ENCODE peak calls at places on chromosomes 12 and 14, in five cellular contexts. S is HCT116, Q is endothelial cell of umbilical vein, V is HepG2, A is GM12878. M is an unnamed sample.

GRCh38 chr14:24327303-24327702 is 7.6 kb downstream of the ADCY4 start:
- DNase-seq in V (no peak), A (no peak), S (no peak), Q (no peak), M (no peak)

GRCh38 chr14:100399052-100399849 is 76.1 kb downstream of the SLC25A47 start:
- DNase-seq in V (no peak), S (no peak), Q (no peak), A (no peak), M (no peak)

GRCh38 chr12:65655074-65655493 is 169.2 kb upstream of the HMGA2 start:
- DNase-seq in V (no peak), A (no peak), Q (peak; percentile 59), S (no peak), M (no peak)

GRCh38 chr12:127383281-127383680 is 883.7 kb upstream of the TMEM132C start:
- DNase-seq in A (no peak), V (no peak), Q (no peak), S (no peak), M (no peak)

GRCh38 chr12:16393126-16393525 is 45.7 kb downstream of the MGST1 start:
- DNase-seq in V (no peak), A (no peak), S (no peak), Q (no peak), M (no peak)

GRCh38 chr14:102415671-102416070 is 52.9 kb downstream of the TECPR2 start:
- DNase-seq in A (no peak), V (no peak), Q (no peak), S (no peak), M (no peak)

GRCh38 chr14:68694516-68695235 is 98.2 kb downstream of the ZFP36L1 start:
- DNase-seq in Q (peak; percentile 30), S (no peak), A (no peak), V (no peak), M (no peak)

GRCh38 chr12:94247256-94247655 is 98.9 kb downstream of the PLXNC1 start:
- DNase-seq in V (no peak), A (no peak), S (no peak), Q (no peak), M (no peak)

GRCh38 chr12:130925616-130926015 is 28.1 kb upstream of the ADGRD1 start:
- DNase-seq in A (no peak), V (no peak), S (no peak), Q (no peak), M (no peak)

GRCh38 chr14:59997496-59997895 is 77.6 kb downstream of the LRRC9 start:
- DNase-seq in A (no peak), S (no peak), Q (no peak), V (no peak), M (peak; percentile 94)

GRCh38 chr14:23175823-23176222 is 7.6 kb downstream of the SLC7A8 start:
- DNase-seq in Q (peak; percentile 86), V (no peak), S (no peak), A (no peak), M (no peak)

GRCh38 chr12:109863961-109864712 is 16.2 kb downstream of the GLTP start:
- DNase-seq in S (no peak), Q (no peak), V (peak; percentile 97), A (no peak), M (no peak)

GRCh38 chr14:93207468-93208308 is 632 bp downstream of the UBR7 start:
- DNase-seq in A (no peak), V (no peak), S (no peak), Q (peak; percentile 68), M (no peak)

GRCh38 chr12:91434081-91434480 is 251.5 kb upstream of the DCN start:
- DNase-seq in Q (no peak), V (no peak), S (no peak), A (no peak), M (no peak)

GRCh38 chr12:55729592-55730446 is 1.0 kb upstream of the CD63 start:
- DNase-seq in V (peak; percentile 73), S (peak; percentile 68), A (no peak), Q (peak; percentile 88), M (no peak)

GRCh38 chr14:82725188-82725587 is 1191.5 kb upstream of the SEL1L start:
- DNase-seq in Q (no peak), S (no peak), V (no peak), A (no peak), M (no peak)

GRCh38 chr12:69613351-69613750 is 2.6 kb upstream of the LRRC10 start:
- DNase-seq in Q (no peak), S (no peak), V (no peak), A (no peak), M (no peak)

GRCh38 chr12:132740313-132740646 is 21.4 kb downstream of the ANKLE2 start:
- DNase-seq in A (no peak), S (no peak), Q (no peak), V (no peak), M (no peak)
- H3K36me3 ChIP-seq in A (peaks cover 47% of the 10 kb centered on the region), S (peaks cover 67% of the 10 kb centered on the region), Q (peaks cover 33% of the 10 kb centered on the region), V (peaks cover 80% of the 10 kb centered on the region), M (peaks cover 92% of the 10 kb centered on the region)

GRCh38 chr12:48996794-48997718 is 2.1 kb downstream of the DDN start:
- DNase-seq in Q (peak; percentile 67), V (peak; percentile 65), S (no peak), A (no peak), M (no peak)

GRCh38 chr12:49000346-49000745 is 1.2 kb upstream of the DDN start:
- DNase-seq in V (no peak), S (no peak), Q (no peak), A (no peak), M (no peak)

GRCh38 chr12:48999371-49000131 is at the start of gene DDN:
- DNase-seq in V (no peak), Q (no peak), S (peak; percentile 45), A (no peak), M (no peak)

GRCh38 chr12:48998497-48999353 is 450 bp downstream of the DDN start:
- DNase-seq in Q (no peak), V (no peak), S (no peak), A (no peak), M (no peak)

DNA sequence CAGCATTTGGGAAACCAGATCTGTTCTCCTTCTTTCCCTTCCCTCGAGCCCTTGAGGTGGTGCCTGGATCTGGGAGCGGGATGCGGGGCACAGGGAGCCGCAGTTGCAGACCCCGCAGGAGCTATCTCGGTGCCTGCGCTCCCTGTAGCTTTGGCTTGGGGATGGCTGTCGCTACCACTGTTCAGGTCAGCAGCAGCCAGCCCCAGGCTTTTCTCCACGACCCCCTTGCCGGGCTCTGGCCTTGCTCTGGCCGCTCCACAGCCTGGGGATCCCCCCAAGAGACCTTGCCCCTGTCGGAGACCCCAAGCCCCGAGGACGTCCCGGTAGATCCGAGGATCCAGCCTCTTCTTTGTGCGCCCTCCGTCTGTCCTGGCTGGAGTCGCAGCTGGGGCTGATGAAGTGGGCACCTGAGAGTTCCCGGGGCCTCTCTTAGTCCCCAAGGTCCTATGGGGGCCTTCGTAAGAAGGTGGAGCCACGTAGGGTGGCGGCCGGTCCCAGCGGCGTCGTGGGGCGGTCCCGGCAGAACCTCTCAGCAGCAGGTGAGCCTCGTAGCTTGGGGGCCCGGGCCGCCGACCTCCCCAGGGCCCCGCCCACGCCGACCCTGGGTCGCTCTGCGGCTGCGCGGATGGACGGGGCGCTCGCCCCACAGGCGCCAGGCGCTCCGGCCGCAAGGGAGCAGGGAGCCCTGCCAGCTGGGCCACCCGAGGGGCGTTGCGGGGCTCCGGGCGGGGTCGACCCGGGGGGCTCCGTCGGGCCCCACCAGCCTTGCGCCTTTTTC is 1.3 kb downstream of the DDN start:
- DNase-seq in Q (no peak), S (no peak), A (no peak), V (no peak), M (no peak)
- TF ChIP-seq EZH2 in Q (peak; percentile 63), S (no peak), A (no peak), V (no peak), M (no peak)

GRCh38 chr12:4276524-4277204 is 3.1 kb downstream of the CCND2 start:
- DNase-seq in Q (peak; percentile 87), S (peak; percentile 67), V (peak; percentile 85), A (peak; percentile 78), M (peak; percentile 73)

GRCh38 chr12:4277856-4278581 is 4.5 kb downstream of the CCND2 start:
- DNase-seq in Q (no peak), A (no peak), S (no peak), V (no peak), M (no peak)

GRCh38 chr12:4279120-4279690 is 5.6 kb downstream of the CCND2 start:
- DNase-seq in S (no peak), V (no peak), Q (no peak), A (no peak), M (no peak)

GRCh38 chr12:4277205-4277543 is 3.6 kb downstream of the CCND2 start:
- DNase-seq in S (no peak), V (no peak), Q (no peak), A (no peak), M (no peak)

DNA sequence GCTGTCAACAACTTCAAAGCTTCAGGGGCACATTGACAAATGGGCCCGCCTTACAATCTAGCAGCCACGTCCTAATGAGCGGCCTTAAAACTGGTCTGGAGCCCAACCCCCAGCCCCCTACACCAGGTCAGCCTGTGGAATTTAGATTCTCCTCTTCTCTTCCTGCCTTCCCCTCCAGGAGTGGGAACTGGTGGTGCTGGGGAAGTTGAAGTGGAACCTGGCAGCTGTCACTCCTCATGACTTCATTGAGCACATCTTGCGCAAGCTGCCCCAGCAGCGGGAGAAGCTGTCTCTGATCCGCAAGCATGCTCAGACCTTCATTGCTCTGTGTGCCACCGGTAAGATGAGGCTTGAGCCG is 5.0 kb downstream of the CCND2 start:
- DNase-seq in V (no peak), Q (no peak), S (no peak), A (no peak), M (no peak)
- H3K36me3 ChIP-seq in V (no peaks in the 10 kb centered on the region), Q (no peaks in the 10 kb centered on the region), S (no peaks in the 10 kb centered on the region), A (peaks cover 40% of the 10 kb centered on the region), M (peaks cover 75% of the 10 kb centered on the region)

GRCh38 chr12:26125451-26126339 is 858 bp upstream of the BHLHE41 start:
- DNase-seq in V (peak; percentile 36), Q (peak; percentile 53), A (no peak), S (peak; percentile 69), M (no peak)

GRCh38 chr12:26124491-26125450 is at the start of gene BHLHE41:
- DNase-seq in A (no peak), S (no peak), Q (peak; percentile 23), V (no peak), M (no peak)

GRCh38 chr12:26128180-26128579 is 3.3 kb upstream of the BHLHE41 start:
- DNase-seq in S (no peak), V (no peak), Q (no peak), A (no peak), M (no peak)

GRCh38 chr12:26127404-26127803 is 2.6 kb upstream of the BHLHE41 start:
- DNase-seq in Q (no peak), S (no peak), A (no peak), V (no peak), M (no peak)

DNA sequence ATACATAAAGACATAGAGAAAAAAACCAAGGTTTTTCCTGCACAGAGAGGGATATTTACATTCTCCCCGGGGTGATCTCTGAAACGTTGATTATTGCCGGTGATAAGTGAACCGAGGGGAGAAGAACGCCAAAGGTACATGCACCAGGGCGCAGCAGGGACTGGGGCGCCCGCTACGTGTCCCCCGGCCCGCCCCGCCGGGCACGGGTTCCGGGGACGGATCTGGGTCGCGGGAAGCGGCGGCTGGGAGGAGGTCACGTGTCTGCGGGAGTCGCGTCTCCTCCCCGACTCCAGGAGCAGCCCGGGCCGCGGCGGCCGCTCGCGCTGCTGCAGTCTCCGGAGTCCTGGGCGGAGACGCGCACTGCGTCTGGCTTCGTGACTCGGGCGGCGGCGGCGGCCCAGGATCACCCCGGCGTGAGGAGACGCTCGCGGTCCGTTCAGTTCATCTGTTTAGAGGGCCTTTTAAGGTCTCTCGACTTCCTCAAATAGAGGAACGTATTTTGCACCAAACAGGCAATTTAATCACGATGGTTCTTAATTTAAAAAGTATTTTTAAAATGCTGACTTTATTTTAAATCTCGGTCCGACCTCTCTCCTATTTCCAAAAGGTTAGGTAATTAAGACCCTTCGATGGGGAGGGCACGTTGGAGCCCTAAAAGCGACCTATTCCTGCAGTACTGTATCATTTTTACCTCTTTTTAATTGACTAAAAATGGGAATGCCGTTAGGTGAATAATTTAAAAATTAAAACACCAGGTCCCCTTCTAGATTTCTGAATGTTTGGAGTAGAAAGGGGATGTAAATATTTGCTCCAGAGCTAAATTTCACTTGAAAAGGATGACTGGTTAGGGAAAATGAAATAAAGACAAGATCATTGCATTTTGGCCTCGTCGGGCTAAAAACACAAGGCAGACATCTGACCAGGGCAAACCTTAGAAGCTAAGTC is 1.8 kb upstream of the BHLHE41 start:
- DNase-seq in V (peak; percentile 28), S (no peak), A (no peak), Q (peak; percentile 64), M (no peak)
- TF ChIP-seq EZH2 in V (no peak), S (no peak), A (peak; percentile 42), Q (peak; percentile 33), M (no peak)